ENCODE peak calls at places on chromosomes 13 and 19, in eight cellular contexts. K is fibroblast of lung, N is A549, G is left lung, F is neural progenitor cell, X is adrenal gland, J is astrocyte of the cerebellum, H is upper lobe of right lung. V is an unnamed sample.

GRCh38 chr13:99258210-99258860 is at the start of gene GPR18:
- DNase-seq in K (no peak), N (no peak), G (no peak), F (no peak), X (no peak), J (no peak), H (no peak), V (peak)

GRCh38 chr19:13195678-13196077 is 45.5 kb downstream of the IER2 start:
- DNase-seq in K (no peak), N (no peak), G (no peak), F (peak), X (no peak), J (no peak), H (no peak), V (peak)

GRCh38 chr19:15210323-15210774 is 9.6 kb upstream of the NOTCH3 start:
- DNase-seq in K (peak), N (peak), G (peak), F (no peak), X (peak), J (no peak), H (peak), V (no peak)

GRCh38 chr13:53075356-53076041 is 46.9 kb downstream of the OLFM4 start:
- DNase-seq in K (no peak), N (no peak), G (no peak), F (no peak), X (no peak), J (no peak), H (no peak), V (no peak)

GRCh38 chr19:40811478-40812341 is 12.7 kb downstream of the EGLN2 start:
- DNase-seq in K (no peak), N (no peak), G (peak), F (peak), X (no peak), J (no peak), H (no peak), V (peak)

GRCh38 chr19:5131866-5132561 is 163.1 kb downstream of the KDM4B start:
- DNase-seq in K (peak), N (no peak), G (no peak), F (peak), X (no peak), J (no peak), H (no peak), V (peak)

GRCh38 chr13:40170982-40171381 is 495.5 kb downstream of the FOXO1 start:
- DNase-seq in K (no peak), N (no peak), G (no peak), F (no peak), X (no peak), J (no peak), H (no peak), V (no peak)

GRCh38 chr13:66547685-66548084 is 682.5 kb downstream of the PCDH9 start:
- DNase-seq in K (no peak), N (no peak), G (no peak), F (no peak), X (no peak), J (no peak), H (no peak), V (no peak)

GRCh38 chr13:102591988-102592781 is 4.6 kb upstream of the TPP2 start:
- DNase-seq in K (peak), N (peak), G (peak), F (peak), X (peak), J (peak), H (peak), V (peak)

GRCh38 chr13:90552702-90553101 is 794.8 kb upstream of the MIR17HG start:
- DNase-seq in K (no peak), N (no peak), G (no peak), F (no peak), X (no peak), J (no peak), H (no peak), V (no peak)

GRCh38 chr13:28568286-28568685 is 73.4 kb upstream of the FLT1 start:
- DNase-seq in K (peak), N (no peak), G (no peak), F (no peak), X (peak), J (no peak), H (peak), V (no peak)

GRCh38 chr19:49231389-49231788 is 73.8 kb downstream of the TRPM4 start:
- DNase-seq in K (no peak), N (no peak), G (no peak), F (no peak), X (no peak), J (no peak), H (no peak), V (no peak)

GRCh38 chr13:94177041-94177440 is 302.4 kb downstream of the DCT start:
- DNase-seq in K (peak), N (no peak), G (no peak), F (no peak), X (no peak), J (no peak), H (no peak), V (no peak)

GRCh38 chr19:34998777-34999497 is 1.2 kb upstream of the GRAMD1A start:
- DNase-seq in K (no peak), N (peak), G (no peak), F (no peak), X (no peak), J (no peak), H (no peak), V (no peak)

GRCh38 chr19:18586311-18586710 is 2.3 kb upstream of the REX1BD start:
- DNase-seq in K (no peak), N (no peak), G (no peak), F (no peak), X (no peak), J (no peak), H (no peak), V (no peak)
- TF ChIP-seq CTCF in K (no peak), N (no peak), G (no peak), F (no peak), X (no peak), J (peak), H (no peak), V (no peak)

GRCh38 chr19:50314724-50315700 is 14.2 kb downstream of the KCNC3 start:
- DNase-seq in K (no peak), N (no peak), G (peak), F (peak), X (no peak), J (no peak), H (no peak), V (no peak)
- H3K4me3 ChIP-seq in K (no peak), N (peak), G (no peak), F (peak), X (no peak), J (no peak), H (no peak), V (no peak)

GRCh38 chr13:110310541-110311491 is 3.7 kb downstream of the COL4A2 start:
- DNase-seq in K (no peak), N (no peak), G (peak), F (no peak), X (no peak), J (no peak), H (no peak), V (no peak)

GRCh38 chr13:110314516-110315245 is 7.6 kb downstream of the COL4A2 start:
- DNase-seq in K (no peak), N (no peak), G (no peak), F (no peak), X (no peak), J (no peak), H (no peak), V (no peak)

GRCh38 chr13:110309661-110310524 is 2.8 kb downstream of the COL4A2 start:
- DNase-seq in K (no peak), N (no peak), G (peak), F (peak), X (no peak), J (no peak), H (no peak), V (no peak)

GRCh38 chr13:110311721-110312668 is 4.9 kb downstream of the COL4A2 start:
- DNase-seq in K (no peak), N (no peak), G (peak), F (no peak), X (no peak), J (no peak), H (no peak), V (no peak)

GRCh38 chr13:110312669-110313031 is 5.6 kb downstream of the COL4A2 start:
- DNase-seq in K (peak), N (no peak), G (no peak), F (no peak), X (no peak), J (no peak), H (no peak), V (no peak)
- TF ChIP-seq CTCF in K (no peak), N (no peak), G (no peak), F (no peak), X (no peak), J (no peak), H (no peak), V (no peak)

GRCh38 chr19:3149526-3150505 is 14.0 kb downstream of the GNA15 start:
- DNase-seq in K (no peak), N (no peak), G (no peak), F (peak), X (no peak), J (no peak), H (no peak), V (no peak)

GRCh38 chr19:3146677-3147100 is 10.9 kb downstream of the GNA15 start:
- DNase-seq in K (no peak), N (no peak), G (peak), F (peak), X (no peak), J (no peak), H (peak), V (peak)

GRCh38 chr19:3148503-3148902 is 12.7 kb downstream of the GNA15 start:
- DNase-seq in K (no peak), N (no peak), G (no peak), F (no peak), X (no peak), J (no peak), H (no peak), V (no peak)

GRCh38 chr19:3150739-3151329 is 15.0 kb downstream of the GNA15 start:
- DNase-seq in K (no peak), N (no peak), G (no peak), F (no peak), X (no peak), J (no peak), H (no peak), V (no peak)

DNA sequence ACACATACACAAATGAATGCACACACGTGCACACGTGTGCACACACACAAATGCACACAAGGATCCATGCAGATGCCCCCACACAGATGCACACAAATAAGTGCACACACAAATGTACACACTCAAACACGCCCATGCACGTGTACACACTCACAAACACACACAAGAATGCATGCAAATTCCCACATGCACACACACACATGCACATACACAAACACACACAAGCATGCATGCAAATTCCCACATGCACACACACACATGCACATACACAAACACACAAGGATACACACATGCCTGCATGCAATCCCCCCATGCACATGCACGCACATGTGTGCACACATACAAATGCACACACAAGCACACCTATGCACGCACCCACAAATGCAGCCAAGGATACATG is 13.3 kb downstream of the GNA15 start:
- DNase-seq in K (no peak), N (no peak), G (no peak), F (no peak), X (no peak), J (no peak), H (no peak), V (no peak)
- H3K4me3 ChIP-seq in K (no peak), N (no peak), G (no peak), F (no peak), X (no peak), J (no peak), H (no peak), V (no peak)

DNA sequence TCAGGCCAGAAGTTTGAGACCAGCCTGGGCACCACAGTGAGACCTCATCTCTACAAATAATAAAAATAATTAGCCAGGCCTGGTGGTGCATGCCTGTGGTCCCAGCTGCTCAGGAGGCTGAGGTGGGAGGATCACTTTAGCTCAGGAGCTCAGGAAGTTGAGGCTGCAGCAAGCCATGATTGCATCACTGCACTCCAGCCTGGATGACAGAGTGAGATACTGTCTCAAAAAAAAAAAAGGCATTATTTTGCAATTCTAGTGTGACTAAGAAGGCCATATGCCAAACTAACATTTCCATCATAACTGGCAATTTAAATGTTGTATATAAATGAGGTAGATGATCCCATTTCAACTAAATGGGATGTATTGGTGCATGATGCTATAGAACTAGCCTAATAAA is 632.8 kb upstream of the KLF12 start:
- DNase-seq in K (peak), N (no peak), G (no peak), F (no peak), X (peak), J (no peak), H (no peak), V (no peak)
- TF ChIP-seq CTCF in K (no peak), N (no peak), G (no peak), F (no peak), X (no peak), J (no peak), H (no peak), V (no peak)

GRCh38 chr13:109163052-109163413 is 533.6 kb downstream of the MYO16 start:
- DNase-seq in K (no peak), N (no peak), G (no peak), F (no peak), X (no peak), J (no peak), H (no peak), V (no peak)
- H3K4me3 ChIP-seq in K (no peak), N (no peak), G (no peak), F (no peak), X (no peak), J (no peak), H (no peak), V (no peak)

GRCh38 chr13:51818276-51818675 is 14.3 kb upstream of the DHRS12 start:
- DNase-seq in K (no peak), N (no peak), G (no peak), F (no peak), X (no peak), J (no peak), H (no peak), V (no peak)
- TF ChIP-seq CTCF in K (no peak), N (no peak), G (no peak), F (no peak), X (no peak), J (no peak), H (no peak), V (peak)

V was measured in CD8-positive, alpha-beta T cell.